ENCODE peak calls at places on chromosomes 2 and 18, in eight cellular contexts. L, P, I, G, Q, N, B and K are unnamed samples.
A peak's percentile ranks its signal among the peaks of the same experiment; 100 is the strongest.

GRCh38 chr18:69628774-69629359 is 228.2 kb downstream of the DOK6 start:
- DNase-seq in N (no peak), G (no peak), P (no peak), L (no peak), B (no peak), Q (no peak), I (no peak), K (no peak)

GRCh38 chr2:65350714-65351113 is 81.7 kb downstream of the SPRED2 start:
- DNase-seq in P (no peak), I (peak; percentile 61), L (peak; percentile 80), N (no peak), Q (no peak), G (no peak), B (peak; percentile 76), K (peak; percentile 87)

GRCh38 chr2:157792345-157793052 is 83.6 kb downstream of the ACVR1 start:
- DNase-seq in B (no peak), N (no peak), Q (no peak), I (no peak), P (no peak), L (no peak), G (no peak), K (no peak)

GRCh38 chr18:56458770-56459450 is 179.5 kb downstream of the TXNL1 start:
- DNase-seq in I (no peak), B (peak; percentile 12), N (no peak), Q (no peak), G (no peak), L (no peak), P (no peak), K (no peak)

GRCh38 chr2:119753930-119754321 is 5.8 kb upstream of the PTPN4 start:
- DNase-seq in B (no peak), I (no peak), N (no peak), Q (no peak), L (no peak), G (no peak), P (no peak), K (no peak)

GRCh38 chr2:134173338-134174016 is 80.4 kb upstream of the MGAT5 start:
- DNase-seq in L (no peak), B (no peak), P (no peak), Q (no peak), G (no peak), I (no peak), N (peak; percentile 51), K (no peak)

GRCh38 chr2:39435974-39436591 is 1.0 kb downstream of the MAP4K3 start:
- DNase-seq in N (no peak), B (peak; percentile 84), P (no peak), I (peak; percentile 35), L (peak; percentile 30), Q (no peak), G (no peak), K (no peak)

GRCh38 chr2:20622296-20622686 is 28.6 kb downstream of the HS1BP3 start:
- DNase-seq in G (no peak), Q (no peak), L (no peak), N (peak; percentile 15), I (no peak), B (no peak), P (peak; percentile 35), K (no peak)

GRCh38 chr2:9768388-9768787 is 74.9 kb upstream of the TAF1B start:
- DNase-seq in Q (no peak), G (no peak), P (no peak), B (peak; percentile 89), N (no peak), I (no peak), L (no peak), K (peak; percentile 89)

GRCh38 chr2:208183937-208184336 is 5.9 kb downstream of the C2orf80 start:
- DNase-seq in I (no peak), N (no peak), Q (no peak), P (no peak), G (no peak), B (peak; percentile 30), L (no peak), K (peak; percentile 16)

GRCh38 chr18:58058720-58059119 is 14.7 kb downstream of the NEDD4L start:
- DNase-seq in G (no peak), B (no peak), I (no peak), Q (no peak), L (no peak), P (no peak), N (no peak), K (no peak)

GRCh38 chr2:120052597-120052996 is 39.7 kb downstream of the EPB41L5 start:
- DNase-seq in Q (no peak), B (no peak), I (no peak), N (no peak), P (no peak), G (no peak), L (no peak), K (peak; percentile 10)